ENCODE peak calls at places on chromosomes 3 and 15, in four cellular contexts. F is HepG2, M is H1, W is K562. H is an unnamed sample.

GRCh38 chr3:67495751-67496150 is 158.7 kb downstream of the SUCLG2 start:
- DNase-seq in F (no peak), M (no peak), W (no peak), H (no peak)

GRCh38 chr3:134991472-134992010 is 196.5 kb downstream of the EPHB1 start:
- DNase-seq in F (no peak), M (no peak), W (no peak), H (no peak)

GRCh38 chr3:14480207-14481017 is 59.7 kb downstream of the GRIP2 start:
- DNase-seq in F (no peak), M (no peak), W (peak), H (no peak)

GRCh38 chr15:65217526-65218482 is 6.5 kb upstream of the CILP start:
- DNase-seq in F (no peak), M (no peak), W (no peak), H (no peak)

GRCh38 chr3:39284457-39284881 is 4.6 kb upstream of the CX3CR1 start:
- DNase-seq in F (no peak), M (no peak), W (no peak), H (no peak)

GRCh38 chr3:65560901-65561300 is 477.8 kb downstream of the MAGI1 start:
- DNase-seq in F (no peak), M (no peak), W (no peak), H (no peak)

GRCh38 chr3:117486709-117487394 is 777.3 kb downstream of the TUSC7 start:
- DNase-seq in F (no peak), M (no peak), W (no peak), H (no peak)

GRCh38 chr3:125119752-125120369 is 64.1 kb upstream of the HEG1 start:
- DNase-seq in F (no peak), M (no peak), W (no peak), H (no peak)

GRCh38 chr3:51710631-51711351 is 3.9 kb downstream of the GRM2 start:
- DNase-seq in F (no peak), M (no peak), W (no peak), H (peak)

GRCh38 chr3:78153973-78154372 is 1114.1 kb downstream of the ROBO2 start:
- DNase-seq in F (no peak), M (no peak), W (no peak), H (no peak)

GRCh38 chr3:75981401-75981800 is 196.1 kb upstream of the ZNF717 start:
- DNase-seq in F (no peak), M (no peak), W (no peak), H (no peak)

GRCh38 chr3:186025161-186025560 is 83.7 kb downstream of the ETV5 start:
- DNase-seq in F (no peak), M (no peak), W (no peak), H (no peak)

GRCh38 chr3:105745046-105745445 is 123.8 kb downstream of the CBLB start:
- DNase-seq in F (no peak), M (no peak), W (no peak), H (no peak)

GRCh38 chr3:100269410-100270217 is 8.8 kb downstream of the TBC1D23 start:
- DNase-seq in F (no peak), M (no peak), W (no peak), H (no peak)

GRCh38 chr15:80041497-80042253 is 17.8 kb upstream of the ZFAND6 start:
- DNase-seq in F (no peak), M (no peak), W (no peak), H (no peak)

GRCh38 chr3:149224736-149225594 is 3.3 kb upstream of the CP start:
- DNase-seq in F (peak), M (no peak), W (no peak), H (peak)

GRCh38 chr3:38168988-38169363 is 3.6 kb downstream of the OXSR1 start:
- DNase-seq in F (no peak), M (no peak), W (no peak), H (no peak)

GRCh38 chr3:188279696-188280398 is 125.9 kb downstream of the LPP start:
- DNase-seq in F (no peak), M (no peak), W (no peak), H (no peak)

GRCh38 chr15:68335251-68335650 is 57.7 kb downstream of the FEM1B start:
- DNase-seq in F (no peak), M (no peak), W (no peak), H (peak)

GRCh38 chr3:81643721-81644120 is 117.7 kb downstream of the GBE1 start:
- DNase-seq in F (peak), M (no peak), W (no peak), H (no peak)

GRCh38 chr15:68347392-68347791 is 69.8 kb downstream of the FEM1B start:
- DNase-seq in F (no peak), M (no peak), W (no peak), H (no peak)

GRCh38 chr15:23565395-23566069 is at the start of gene MKRN3:
- DNase-seq in F (peak), M (no peak), W (peak), H (peak)

DNA sequence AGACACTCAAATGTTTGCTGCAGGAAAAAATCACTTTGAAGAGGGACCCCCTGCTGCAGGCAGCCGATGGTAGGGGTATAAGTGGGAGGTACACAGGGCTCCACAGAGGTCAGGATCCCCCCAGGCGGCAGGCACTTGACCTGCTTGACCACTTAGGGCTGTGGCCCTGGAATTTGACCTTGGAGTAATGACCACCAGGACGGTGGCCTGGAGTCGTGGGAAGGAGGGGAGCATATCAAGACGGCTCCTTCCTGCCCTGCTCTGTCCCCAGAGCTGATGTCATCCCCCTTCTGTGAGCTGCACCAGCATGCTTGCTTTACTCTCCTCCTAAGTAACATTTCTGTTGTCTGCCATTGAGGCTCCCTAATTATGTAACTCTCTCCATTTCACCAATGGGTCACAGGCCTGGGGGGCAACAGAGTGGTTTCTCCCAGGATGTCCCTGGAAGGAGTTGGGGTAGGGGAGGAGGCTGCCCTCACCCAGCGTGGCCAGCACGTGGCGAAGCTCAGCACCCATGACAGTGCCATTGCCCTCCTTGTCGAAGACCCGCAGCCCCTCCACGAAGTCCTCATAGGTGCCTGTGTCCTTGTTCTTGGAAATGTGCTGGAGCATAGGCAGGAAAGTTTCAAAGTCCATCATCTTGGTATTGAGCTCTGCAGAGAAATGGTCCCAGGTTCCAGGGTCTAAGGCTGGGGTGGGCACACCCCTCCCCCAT is 4.1 kb downstream of the MYL3 start:
- DNase-seq in F (no peak), M (peak), W (no peak), H (no peak)
- TF ChIP-seq MAFK in F (no peak), M (no peak), W (no peak), H (no peak)

DNA sequence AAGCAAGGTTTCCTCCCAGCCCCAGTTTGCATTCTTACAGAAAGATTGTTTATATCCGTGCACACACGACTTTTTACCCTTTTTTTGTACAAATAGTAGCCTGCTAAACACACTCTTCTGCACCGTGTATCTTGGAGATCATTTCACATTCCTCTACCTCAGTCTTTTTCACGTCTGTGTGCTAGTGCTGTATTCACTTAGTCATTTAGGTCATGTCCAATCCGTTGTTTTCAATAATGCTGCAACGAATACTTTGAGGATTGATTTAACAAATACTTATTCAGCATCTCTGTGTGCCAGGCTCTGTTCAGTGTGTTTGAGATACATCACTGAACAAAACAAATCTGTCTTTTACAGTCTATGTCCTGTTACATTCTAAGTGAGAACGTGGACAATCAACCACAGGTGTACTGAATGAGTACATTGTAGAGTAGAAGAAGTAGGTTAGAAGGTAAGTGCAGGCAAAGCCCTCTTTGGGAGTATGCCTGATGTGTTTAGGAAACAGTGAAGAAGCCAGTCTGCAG is 917 bp downstream of the JMJD7 start:
- DNase-seq in F (no peak), M (no peak), W (no peak), H (no peak)
- TF ChIP-seq KDM1A in F (no peak), M (no peak), W (no peak), H (no peak)

GRCh38 chr15:88841201-88841600 is 38.0 kb downstream of the ACAN start:
- DNase-seq in F (no peak), M (no peak), W (no peak), H (no peak)
- TF ChIP-seq MAFK in F (no peak), M (no peak), W (no peak), H (no peak)

GRCh38 chr3:99248130-99248529 is 346.6 kb upstream of the DCBLD2 start:
- DNase-seq in F (no peak), M (no peak), W (no peak), H (no peak)
- TF ChIP-seq KDM1A in F (no peak), M (no peak), W (no peak), H (no peak)

GRCh38 chr15:100596792-100597191 is 5.2 kb downstream of the LINS1 start:
- DNase-seq in F (no peak), M (no peak), W (peak), H (no peak)
- TF ChIP-seq MAFK in F (no peak), M (no peak), W (no peak), H (no peak)